ENCODE peak calls at places on chromosomes 7 and 10, in four cellular contexts. G is prostate gland, U is Peyer's patch, Q is tibial nerve. J is an unnamed sample.

GRCh38 chr7:128662091-128662490 is 10.0 kb upstream of the GARIN1A start:
- DNase-seq in G (no peak), U (peak), Q (no peak), J (no peak)

GRCh38 chr10:99161194-99161593 is 74.5 kb downstream of the HPSE2 start:
- DNase-seq in G (no peak), U (no peak), Q (no peak), J (no peak)

GRCh38 chr10:119896937-119897336 is 4.4 kb downstream of the SEC23IP start:
- DNase-seq in G (peak), U (peak), Q (peak), J (no peak)

GRCh38 chr7:71484381-71484780 is 352.4 kb downstream of the GALNT17 start:
- DNase-seq in G (no peak), U (no peak), Q (no peak), J (no peak)

GRCh38 chr7:133530682-133531081 is 277.8 kb downstream of the EXOC4 start:
- DNase-seq in G (no peak), U (no peak), Q (no peak), J (no peak)

GRCh38 chr7:99137418-99138180 is 6.3 kb downstream of the SMURF1 start:
- DNase-seq in G (no peak), U (no peak), Q (no peak), J (no peak)

GRCh38 chr10:70596860-70597809 is 5.4 kb downstream of the PRF1 start:
- DNase-seq in G (no peak), U (no peak), Q (no peak), J (no peak)

GRCh38 chr7:46390042-46390441 is 469.0 kb upstream of the IGFBP3 start:
- DNase-seq in G (no peak), U (no peak), Q (no peak), J (no peak)

GRCh38 chr7:100034871-100035510 is 14.6 kb upstream of the ZSCAN21 start:
- DNase-seq in G (no peak), U (no peak), Q (no peak), J (no peak)

GRCh38 chr10:59279991-59280390 is 82.4 kb downstream of the FAM13C start:
- DNase-seq in G (no peak), U (no peak), Q (no peak), J (no peak)

GRCh38 chr7:27139335-27140107 is 4.0 kb downstream of the HOXA5 start:
- DNase-seq in G (no peak), U (no peak), Q (no peak), J (no peak)

GRCh38 chr10:59750155-59750945 is 2.9 kb downstream of the MRLN start:
- DNase-seq in G (no peak), U (no peak), Q (no peak), J (no peak)

GRCh38 chr10:28616514-28616913 is 60.8 kb upstream of the BAMBI start:
- DNase-seq in G (no peak), U (no peak), Q (no peak), J (no peak)

GRCh38 chr10:70757856-70758255 is 27.3 kb downstream of the TBATA start:
- DNase-seq in G (no peak), U (no peak), Q (no peak), J (no peak)

GRCh38 chr10:92696606-92697383 is 7.0 kb downstream of the HHEX start:
- DNase-seq in G (no peak), U (no peak), Q (no peak), J (no peak)

GRCh38 chr10:76001019-76001418 is 569.6 kb downstream of the LRMDA start:
- DNase-seq in G (no peak), U (no peak), Q (no peak), J (no peak)

GRCh38 chr10:130737622-130738021 is 573.9 kb downstream of the TCERG1L start:
- DNase-seq in G (no peak), U (no peak), Q (no peak), J (no peak)

GRCh38 chr10:130689743-130690626 is 553.8 kb downstream of the GLRX3 start:
- DNase-seq in G (no peak), U (no peak), Q (no peak), J (no peak)

GRCh38 chr7:129433823-129434171 is 435 bp upstream of the STRIP2 start:
- DNase-seq in G (no peak), U (no peak), Q (peak), J (no peak)

GRCh38 chr10:124568858-124569622 is 107.4 kb downstream of the LHPP start:
- DNase-seq in G (no peak), U (no peak), Q (no peak), J (no peak)

GRCh38 chr10:9992656-9993055 is 1025.0 kb upstream of the CELF2 start:
- DNase-seq in G (no peak), U (no peak), Q (no peak), J (no peak)
- TF ChIP-seq CTCF in G (no peak), U (no peak), Q (no peak), J (no peak)

DNA sequence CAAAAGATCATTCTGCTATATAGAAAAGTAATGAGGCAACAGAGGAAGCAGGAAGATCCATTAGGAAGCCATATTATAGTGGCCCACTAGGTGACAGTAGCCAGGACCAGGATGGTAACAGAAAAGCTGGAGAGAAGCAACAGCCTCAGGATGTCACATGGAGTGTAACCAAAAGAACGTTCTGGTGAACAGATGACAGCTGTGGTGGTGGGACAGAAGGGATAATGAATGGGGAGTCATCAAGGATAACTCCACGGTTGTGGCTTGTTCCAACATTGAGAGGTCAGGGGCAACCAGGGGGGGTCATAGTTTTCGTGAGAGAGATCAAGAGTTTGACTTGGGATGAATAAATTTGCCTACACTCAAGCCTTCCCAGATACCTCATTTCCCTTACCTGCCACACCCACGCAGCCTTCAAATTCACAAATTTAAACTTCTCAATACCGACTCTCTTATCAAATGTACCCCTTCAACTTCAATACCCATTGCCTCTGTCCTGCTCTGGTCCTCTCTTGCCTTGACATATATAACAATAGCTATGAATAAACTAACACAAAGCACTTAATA is 9.3 kb downstream of the TBL2 start:
- DNase-seq in G (no peak), U (no peak), Q (no peak), J (no peak)
- TF ChIP-seq CTCF in G (no peak), U (no peak), Q (no peak), J (no peak)

GRCh38 chr7:158885624-158886023 is 29.3 kb downstream of the DYNC2I1 start:
- DNase-seq in G (no peak), U (no peak), Q (no peak), J (no peak)
- TF ChIP-seq CTCF in G (no peak), U (no peak), Q (peak), J (no peak)

GRCh38 chr7:139693651-139694388 is 84.0 kb downstream of the HIPK2 start:
- DNase-seq in G (no peak), U (no peak), Q (no peak), J (no peak)
- TF ChIP-seq CTCF in G (no peak), U (no peak), Q (no peak), J (no peak)

DNA sequence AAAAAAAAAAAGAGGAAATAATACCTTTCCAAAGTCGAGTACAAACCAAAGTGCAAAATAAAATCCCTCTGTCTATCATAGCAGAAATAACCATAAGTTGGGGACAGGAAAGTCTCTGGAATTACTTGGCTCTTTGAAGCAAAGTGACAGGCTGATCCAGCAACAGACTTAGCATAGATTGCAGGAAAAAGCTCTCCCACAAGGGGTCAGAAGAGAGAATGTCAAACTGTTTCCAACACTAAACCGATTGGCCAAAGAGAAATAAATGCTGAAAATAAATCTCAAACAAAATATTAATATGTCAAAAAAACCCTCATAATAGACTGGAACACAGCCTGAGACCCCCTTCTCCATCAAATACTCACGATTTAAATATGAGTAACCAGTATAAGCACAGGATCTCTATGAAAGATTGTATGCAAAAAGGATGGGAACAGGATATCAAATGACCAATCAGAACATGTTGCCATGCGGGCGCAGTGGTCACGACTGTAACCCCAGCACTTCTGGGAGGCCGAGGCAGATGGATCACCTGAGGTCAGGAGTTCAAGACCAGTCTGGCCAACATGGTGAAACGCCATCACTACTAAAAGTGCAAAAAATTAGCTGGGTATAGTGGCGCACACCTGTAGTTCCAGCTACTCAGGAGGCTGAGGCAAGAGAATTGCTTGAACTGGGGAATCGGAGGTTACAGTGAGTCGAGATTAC is 1000.7 kb upstream of the LRRN3 start:
- DNase-seq in G (no peak), U (no peak), Q (no peak), J (no peak)
- TF ChIP-seq CTCF in G (peak), U (no peak), Q (no peak), J (no peak)

DNA sequence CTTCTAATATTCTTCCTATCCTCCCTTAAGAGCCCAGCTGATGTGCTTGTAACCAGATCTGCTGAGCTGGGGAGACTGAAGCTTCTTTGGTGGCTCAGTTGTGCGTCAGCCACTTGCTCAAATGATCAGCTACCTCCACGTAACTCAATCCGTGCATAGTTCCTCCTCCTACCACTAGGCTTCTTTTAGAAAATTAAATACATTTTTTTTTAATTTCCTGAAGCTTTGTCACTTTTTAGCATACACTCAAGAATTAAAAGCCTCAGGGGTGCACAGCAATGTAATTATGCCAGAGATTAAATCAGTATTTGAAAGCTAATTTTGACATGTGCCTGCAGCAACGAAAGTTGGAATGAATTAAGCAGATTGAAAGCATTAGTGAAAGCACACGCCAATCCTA is 20.4 kb upstream of the PRLHR start:
- DNase-seq in G (no peak), U (no peak), Q (no peak), J (no peak)
- TF ChIP-seq CTCF in G (no peak), U (no peak), Q (no peak), J (no peak)

DNA sequence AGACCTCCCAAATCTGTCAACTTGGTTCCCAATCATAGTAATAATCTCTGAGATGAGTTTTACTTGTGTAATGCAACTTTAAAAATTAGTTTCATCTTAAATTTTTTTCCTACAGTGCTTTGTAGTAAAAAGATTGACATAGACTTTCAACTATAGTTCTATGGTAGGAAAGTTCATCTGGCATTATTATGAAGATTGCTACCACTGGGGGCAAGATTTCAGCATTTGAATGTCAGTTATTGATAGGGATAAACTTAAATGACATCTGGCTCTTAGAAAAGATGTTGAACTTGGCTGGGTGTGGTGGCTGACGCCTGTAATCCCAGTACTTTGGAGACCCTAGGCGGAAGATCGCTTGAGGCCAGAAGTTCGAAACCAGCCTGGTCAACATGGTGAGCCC is 1.4 kb upstream of the TRA2A start:
- DNase-seq in G (no peak), U (no peak), Q (no peak), J (no peak)
- TF ChIP-seq CTCF in G (no peak), U (no peak), Q (no peak), J (no peak)

J was measured in CD14-positive monocyte.